ENCODE peak calls at places on chromosomes 12 and 14, in four cellular contexts. W is brain microvascular endothelial cell; E is CD8-positive, alpha-beta T cell; B is effector memory CD8-positive, alpha-beta T cell. K is an unnamed sample.
A peak's percentile ranks its signal among the peaks of the same experiment; 100 is the strongest.

GRCh38 chr12:102824218-102824835 is 92.7 kb downstream of the PAH start:
- DNase-seq in B (no peak), W (peak; percentile 14), E (no peak), K (no peak)

GRCh38 chr12:77130193-77130592 is 64.8 kb upstream of the E2F7 start:
- DNase-seq in B (no peak), W (peak; percentile 50), E (no peak), K (no peak)

GRCh38 chr12:100741084-100741711 is 53.4 kb upstream of the ANO4 start:
- DNase-seq in B (no peak), W (peak; percentile 39), E (no peak), K (no peak)

GRCh38 chr12:116382456-116382902 is 105.0 kb upstream of the MED13L start:
- DNase-seq in E (no peak), W (peak; percentile 49), B (no peak), K (no peak)

GRCh38 chr12:55847033-55847432 is 4.3 kb upstream of the MMP19 start:
- DNase-seq in W (peak; percentile 74), B (no peak), E (no peak), K (no peak)

GRCh38 chr14:62988967-62989366 is 56.3 kb downstream of the KCNH5 start:
- DNase-seq in W (peak; percentile 2), B (no peak), E (no peak), K (no peak)

GRCh38 chr12:88493651-88494050 is 86.6 kb downstream of the KITLG start:
- DNase-seq in B (no peak), W (no peak), E (no peak), K (peak; percentile 37)

GRCh38 chr12:100138048-100138907 is 4.4 kb downstream of the BLTP3B start:
- DNase-seq in W (peak; percentile 16), B (no peak), E (no peak), K (no peak)

K was measured in epithelial cell of prostate.